ENCODE peak calls at places on chromosomes 16 and 17, in four cellular contexts. One of them, this sample, is unnamed.

GRCh38 chr16:7140899-7141298 is 191.7 kb upstream of the RBFOX1 start:
- DNase-seq in GM23248: no peak
- DNase-seq in left ventricle myocardium inferior: no peak
- DNase-seq in aorta: no peak
- DNase-seq in this sample: no peak

GRCh38 chr16:59913666-59914065 is 1179.5 kb upstream of the GOT2 start:
- DNase-seq in left ventricle myocardium inferior: no peak
- DNase-seq in GM23248: no peak
- DNase-seq in aorta: no peak
- DNase-seq in this sample: no peak

GRCh38 chr16:2009302-2009711 is 314 bp downstream of the ZNF598 start:
- DNase-seq in aorta: no peak
- DNase-seq in GM23248: peak; percentile 45
- DNase-seq in left ventricle myocardium inferior: peak; percentile 22
- DNase-seq in this sample: no peak

GRCh38 chr17:83196088-83196765 is 116.8 kb downstream of the METRNL start:
- DNase-seq in left ventricle myocardium inferior: peak; percentile 17
- DNase-seq in GM23248: peak; percentile 90
- DNase-seq in aorta: peak; percentile 75
- DNase-seq in this sample: no peak

GRCh38 chr16:76900285-76901263 is 290.4 kb upstream of the MON1B start:
- DNase-seq in GM23248: no peak
- DNase-seq in left ventricle myocardium inferior: no peak
- DNase-seq in aorta: no peak
- DNase-seq in this sample: no peak

GRCh38 chr16:57667526-57668258 is 414 bp upstream of the ADGRG3 start:
- DNase-seq in aorta: no peak
- DNase-seq in GM23248: no peak
- DNase-seq in left ventricle myocardium inferior: peak; percentile 34
- DNase-seq in this sample: peak; percentile 13

GRCh38 chr16:632486-633335 is 1.9 kb downstream of the WFIKKN1 start:
- DNase-seq in left ventricle myocardium inferior: no peak
- DNase-seq in aorta: no peak
- DNase-seq in GM23248: no peak
- DNase-seq in this sample: no peak

GRCh38 chr17:10668771-10669170 is 11.7 kb upstream of the MYH3 start:
- DNase-seq in left ventricle myocardium inferior: no peak
- DNase-seq in aorta: no peak
- DNase-seq in GM23248: peak; percentile 35
- DNase-seq in this sample: peak; percentile 9

GRCh38 chr17:62643496-62643895 is 16.0 kb downstream of the MRC2 start:
- DNase-seq in GM23248: no peak
- DNase-seq in left ventricle myocardium inferior: no peak
- DNase-seq in aorta: no peak
- DNase-seq in this sample: no peak

GRCh38 chr16:57479422-57480126 is 6.7 kb downstream of the DOK4 start:
- DNase-seq in left ventricle myocardium inferior: peak; percentile 58
- DNase-seq in GM23248: peak; percentile 59
- DNase-seq in aorta: peak; percentile 81
- DNase-seq in this sample: peak; percentile 42

GRCh38 chr16:74700206-74701040 is at the start of gene MLKL:
- DNase-seq in aorta: peak; percentile 89
- DNase-seq in left ventricle myocardium inferior: peak; percentile 55
- DNase-seq in GM23248: peak; percentile 77
- DNase-seq in this sample: peak; percentile 16

GRCh38 chr16:74999208-74999682 is 421 bp downstream of the ZNRF1 start:
- DNase-seq in aorta: peak; percentile 84
- DNase-seq in left ventricle myocardium inferior: peak; percentile 34
- DNase-seq in GM23248: peak; percentile 66
- DNase-seq in this sample: no peak

GRCh38 chr17:37737971-37738370 is 6.9 kb downstream of the HNF1B start:
- DNase-seq in aorta: no peak
- DNase-seq in left ventricle myocardium inferior: no peak
- DNase-seq in GM23248: peak; percentile 56
- DNase-seq in this sample: peak; percentile 43

GRCh38 chr17:63247706-63248105 is 198.4 kb downstream of the CYB561 start:
- DNase-seq in GM23248: peak; percentile 50
- DNase-seq in left ventricle myocardium inferior: no peak
- DNase-seq in aorta: no peak
- DNase-seq in this sample: no peak

GRCh38 chr16:12971216-12971615 is 69.8 kb downstream of the SHISA9 start:
- DNase-seq in GM23248: no peak
- DNase-seq in left ventricle myocardium inferior: no peak
- DNase-seq in aorta: no peak
- DNase-seq in this sample: peak; percentile 1

GRCh38 chr17:16935241-16935663 is 36.7 kb downstream of the TNFRSF13B start:
- DNase-seq in aorta: no peak
- DNase-seq in left ventricle myocardium inferior: peak; percentile 5
- DNase-seq in GM23248: no peak
- DNase-seq in this sample: no peak

GRCh38 chr17:50047488-50048126 is 8.3 kb upstream of the ITGA3 start:
- DNase-seq in GM23248: peak; percentile 87
- DNase-seq in left ventricle myocardium inferior: no peak
- DNase-seq in aorta: peak; percentile 76
- DNase-seq in this sample: peak; percentile 66

GRCh38 chr17:77497578-77497934 is 356.8 kb downstream of the SEC14L1 start:
- DNase-seq in aorta: peak; percentile 57
- DNase-seq in left ventricle myocardium inferior: peak; percentile 10
- DNase-seq in GM23248: no peak
- DNase-seq in this sample: no peak

GRCh38 chr16:7246578-7246977 is 86.1 kb upstream of the RBFOX1 start:
- DNase-seq in left ventricle myocardium inferior: no peak
- DNase-seq in aorta: no peak
- DNase-seq in GM23248: peak; percentile 0
- DNase-seq in this sample: no peak

GRCh38 chr16:50036426-50036825 is 11.4 kb downstream of the CNEP1R1 start:
- DNase-seq in aorta: no peak
- DNase-seq in left ventricle myocardium inferior: no peak
- DNase-seq in GM23248: no peak
- DNase-seq in this sample: no peak

GRCh38 chr17:81578561-81579225 is 26.5 kb upstream of the FAAP100 start:
- DNase-seq in left ventricle myocardium inferior: no peak
- DNase-seq in GM23248: no peak
- DNase-seq in aorta: no peak
- DNase-seq in this sample: no peak

GRCh38 chr16:80899804-80900592 is 95.6 kb upstream of the CDYL2 start:
- DNase-seq in GM23248: peak; percentile 44
- DNase-seq in aorta: peak; percentile 95
- DNase-seq in left ventricle myocardium inferior: peak; percentile 86
- DNase-seq in this sample: peak; percentile 93

GRCh38 chr17:71500761-71501555 is 619.9 kb upstream of the SOX9 start:
- DNase-seq in left ventricle myocardium inferior: no peak
- DNase-seq in GM23248: peak; percentile 86
- DNase-seq in aorta: no peak
- DNase-seq in this sample: no peak

GRCh38 chr17:67246648-67247415 is 1.8 kb upstream of the HELZ start:
- DNase-seq in left ventricle myocardium inferior: no peak
- DNase-seq in GM23248: peak; percentile 36
- DNase-seq in aorta: no peak
- DNase-seq in this sample: peak; percentile 36

GRCh38 chr17:55157165-55157564 is 107.6 kb upstream of the HLF start:
- DNase-seq in GM23248: peak; percentile 18
- DNase-seq in aorta: no peak
- DNase-seq in left ventricle myocardium inferior: no peak
- DNase-seq in this sample: no peak

GRCh38 chr17:8140413-8141029 is 11.7 kb downstream of the PER1 start:
- DNase-seq in left ventricle myocardium inferior: no peak
- DNase-seq in aorta: no peak
- DNase-seq in GM23248: no peak
- DNase-seq in this sample: no peak

GRCh38 chr17:8141741-8142140 is 10.5 kb downstream of the PER1 start:
- DNase-seq in aorta: no peak
- DNase-seq in GM23248: no peak
- DNase-seq in left ventricle myocardium inferior: no peak
- DNase-seq in this sample: no peak

GRCh38 chr17:8142158-8142886 is 9.9 kb downstream of the PER1 start:
- DNase-seq in GM23248: no peak
- DNase-seq in left ventricle myocardium inferior: no peak
- DNase-seq in aorta: no peak
- DNase-seq in this sample: no peak

GRCh38 chr17:8140058-8140412 is 12.2 kb downstream of the PER1 start:
- DNase-seq in left ventricle myocardium inferior: no peak
- DNase-seq in aorta: peak; percentile 79
- DNase-seq in GM23248: peak; percentile 27
- DNase-seq in this sample: no peak

GRCh38 chr17:8141046-8141445 is 11.2 kb downstream of the PER1 start:
- DNase-seq in aorta: no peak
- DNase-seq in left ventricle myocardium inferior: no peak
- DNase-seq in GM23248: no peak
- DNase-seq in this sample: no peak
- H3K36me3 ChIP-seq in aorta: peaks cover 40% of the 10 kb centered on the region
- H3K36me3 ChIP-seq in left ventricle myocardium inferior: peaks cover 70% of the 10 kb centered on the region
- H3K36me3 ChIP-seq in GM23248: peaks cover 16% of the 10 kb centered on the region
- H3K36me3 ChIP-seq in this sample: peaks cover 51% of the 10 kb centered on the region

DNA sequence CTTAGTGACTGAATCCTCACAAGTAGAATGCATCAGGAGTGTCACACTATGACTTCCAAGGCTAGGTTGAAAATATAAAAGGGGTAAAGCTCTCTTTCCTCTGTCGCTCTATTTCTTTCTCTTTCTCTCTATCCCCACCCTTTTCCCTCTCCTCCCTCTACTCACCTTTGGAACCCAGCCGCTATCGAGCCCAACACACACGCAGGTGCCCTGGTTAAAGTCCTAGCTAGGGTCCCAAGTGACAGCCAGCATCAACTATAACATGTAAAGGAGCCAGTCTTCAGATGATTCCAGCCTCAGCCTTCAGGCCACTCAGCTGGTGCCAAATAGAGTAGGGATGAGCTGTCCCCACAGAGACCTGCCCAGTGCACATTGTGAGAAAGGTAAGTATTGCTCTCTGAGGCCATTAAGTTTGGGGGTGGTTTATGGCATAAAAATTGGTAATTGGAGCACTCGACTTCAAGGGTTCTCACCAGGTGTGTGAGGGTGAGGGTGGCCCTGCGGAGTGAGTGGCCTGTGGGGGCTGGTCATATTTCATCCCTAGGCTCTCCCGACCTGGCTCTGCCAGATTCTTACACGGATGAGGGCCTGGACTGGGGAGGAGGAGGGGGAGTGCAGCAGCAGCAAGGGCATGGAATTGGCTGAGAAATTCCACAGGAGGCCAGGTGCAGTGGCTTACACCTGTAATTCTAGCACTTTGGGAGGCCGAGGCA is 14.9 kb upstream of the C16orf54 start:
- DNase-seq in GM23248: no peak
- DNase-seq in left ventricle myocardium inferior: no peak
- DNase-seq in aorta: no peak
- DNase-seq in this sample: no peak
- H3K27ac ChIP-seq in GM23248: no peak overlapping the region
- H3K27ac ChIP-seq in left ventricle myocardium inferior: no peak overlapping the region
- H3K27ac ChIP-seq in aorta: no peak overlapping the region
- H3K27ac ChIP-seq in this sample: no peak overlapping the region

GRCh38 chr17:46046957-46047356 is 47.9 kb downstream of the STH start:
- DNase-seq in aorta: no peak
- DNase-seq in left ventricle myocardium inferior: no peak
- DNase-seq in GM23248: peak; percentile 22
- DNase-seq in this sample: no peak
- H3K36me3 ChIP-seq in aorta: peaks cover 3% of the 10 kb centered on the region
- H3K36me3 ChIP-seq in left ventricle myocardium inferior: peaks cover 62% of the 10 kb centered on the region
- H3K36me3 ChIP-seq in GM23248: peaks cover 28% of the 10 kb centered on the region
- H3K36me3 ChIP-seq in this sample: peaks cover 38% of the 10 kb centered on the region

DNA sequence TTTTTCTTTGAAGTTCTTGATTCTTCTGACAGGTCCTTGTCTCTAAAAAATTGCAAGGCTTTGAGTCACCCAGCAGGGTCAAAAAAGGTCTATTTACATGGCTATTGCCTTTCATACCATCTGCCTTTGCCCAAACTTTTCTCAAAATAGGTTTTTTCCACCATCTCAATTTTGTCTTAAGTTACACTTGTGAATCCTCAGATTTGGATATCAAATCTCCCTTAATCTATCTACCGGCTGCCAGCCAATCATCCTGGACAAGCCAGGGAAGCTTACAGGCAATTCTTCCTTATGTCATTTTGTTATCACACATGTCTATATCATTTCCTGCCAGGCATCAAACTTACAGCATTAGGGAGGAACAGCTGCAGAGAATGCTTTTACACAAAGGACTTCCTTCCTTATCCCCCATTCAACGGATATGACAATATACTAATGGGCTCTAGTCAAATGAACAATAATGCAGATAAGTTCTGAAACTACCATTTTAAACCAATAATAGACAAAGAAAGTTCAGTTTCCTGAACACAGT is 104.1 kb upstream of the CORO6 start:
- DNase-seq in aorta: no peak
- DNase-seq in GM23248: peak; percentile 14
- DNase-seq in left ventricle myocardium inferior: no peak
- DNase-seq in this sample: peak; percentile 60
- H3K27ac ChIP-seq in aorta: no peak overlapping the region
- H3K27ac ChIP-seq in GM23248: no peak overlapping the region
- H3K27ac ChIP-seq in left ventricle myocardium inferior: peak overlapping the region; percentile 73
- H3K27ac ChIP-seq in this sample: peak overlapping the region; percentile 48

GRCh38 chr17:35695613-35696012 is 35.8 kb upstream of the RASL10B start:
- DNase-seq in aorta: no peak
- DNase-seq in GM23248: no peak
- DNase-seq in left ventricle myocardium inferior: no peak
- DNase-seq in this sample: no peak
- H3K36me3 ChIP-seq in aorta: peaks cover 2% of the 10 kb centered on the region
- H3K36me3 ChIP-seq in GM23248: peaks cover 6% of the 10 kb centered on the region
- H3K36me3 ChIP-seq in left ventricle myocardium inferior: peaks cover 36% of the 10 kb centered on the region
- H3K36me3 ChIP-seq in this sample: peaks cover 29% of the 10 kb centered on the region

DNA sequence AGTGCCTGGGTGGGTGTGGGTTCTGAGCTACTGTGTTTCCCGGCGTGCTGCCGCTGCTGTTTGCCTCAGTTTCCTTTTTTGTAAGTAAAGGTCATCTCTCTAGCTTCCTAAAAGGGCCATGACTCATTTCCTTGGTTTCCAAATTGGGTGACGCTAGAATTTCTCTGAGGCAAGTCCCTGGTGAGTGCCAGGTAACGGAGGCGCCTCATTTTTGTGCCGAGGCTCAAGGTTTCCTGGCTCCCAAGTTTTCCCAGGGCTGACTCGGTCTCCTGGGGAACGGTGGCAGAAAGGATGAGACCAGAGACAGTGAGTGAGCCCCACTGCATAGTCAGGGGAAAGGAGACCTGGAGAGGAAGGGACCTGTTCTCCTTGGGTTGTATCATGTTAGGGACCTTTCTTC is 20.3 kb downstream of the MSI2 start:
- DNase-seq in left ventricle myocardium inferior: no peak
- DNase-seq in aorta: no peak
- DNase-seq in GM23248: no peak
- DNase-seq in this sample: no peak
- H3K27ac ChIP-seq in left ventricle myocardium inferior: no peak overlapping the region
- H3K27ac ChIP-seq in aorta: no peak overlapping the region
- H3K27ac ChIP-seq in GM23248: no peak overlapping the region
- H3K27ac ChIP-seq in this sample: no peak overlapping the region

GRCh38 chr17:80352991-80353665 is 61.8 kb upstream of the ENDOV start:
- DNase-seq in left ventricle myocardium inferior: no peak
- DNase-seq in GM23248: no peak
- DNase-seq in aorta: peak; percentile 56
- DNase-seq in this sample: no peak
- H3K36me3 ChIP-seq in left ventricle myocardium inferior: peaks cover 93% of the 10 kb centered on the region
- H3K36me3 ChIP-seq in GM23248: peaks cover 55% of the 10 kb centered on the region
- H3K36me3 ChIP-seq in aorta: peaks cover 16% of the 10 kb centered on the region
- H3K36me3 ChIP-seq in this sample: peaks cover 60% of the 10 kb centered on the region

This sample was measured in brain microvascular endothelial cell.